ENCODE peak calls at places on chromosomes 12 and 14, in four cellular contexts. One of them, this sample, is unnamed.

GRCh38 chr14:65373671-65374039 is 38.9 kb upstream of the FUT8 start:
- DNase-seq in tibial artery: no peak
- DNase-seq in IMR-90: no peak
- DNase-seq in naive thymus-derived CD8-positive, alpha-beta T cell: no peak
- DNase-seq in this sample: no peak

GRCh38 chr12:55642275-55643068 is 5.8 kb downstream of the OR10P1 start:
- DNase-seq in IMR-90: no peak
- DNase-seq in tibial artery: no peak
- DNase-seq in naive thymus-derived CD8-positive, alpha-beta T cell: no peak
- DNase-seq in this sample: no peak

GRCh38 chr14:104091061-104091926 is 5.8 kb downstream of the ASPG start:
- DNase-seq in IMR-90: no peak
- DNase-seq in naive thymus-derived CD8-positive, alpha-beta T cell: no peak
- DNase-seq in tibial artery: no peak
- DNase-seq in this sample: no peak

GRCh38 chr14:38442208-38442607 is 186.3 kb upstream of the CLEC14A start:
- DNase-seq in IMR-90: no peak
- DNase-seq in tibial artery: no peak
- DNase-seq in naive thymus-derived CD8-positive, alpha-beta T cell: no peak
- DNase-seq in this sample: no peak

GRCh38 chr12:102474438-102475064 is 5.8 kb downstream of the IGF1 start:
- DNase-seq in tibial artery: no peak
- DNase-seq in IMR-90: peak; percentile 62
- DNase-seq in naive thymus-derived CD8-positive, alpha-beta T cell: no peak
- DNase-seq in this sample: no peak

GRCh38 chr12:19018302-19018980 is 111.1 kb upstream of the PLEKHA5 start:
- DNase-seq in IMR-90: peak; percentile 90
- DNase-seq in tibial artery: no peak
- DNase-seq in naive thymus-derived CD8-positive, alpha-beta T cell: no peak
- DNase-seq in this sample: no peak

GRCh38 chr14:68341765-68342212 is 451.1 kb downstream of the ZFP36L1 start:
- DNase-seq in IMR-90: no peak
- DNase-seq in tibial artery: no peak
- DNase-seq in naive thymus-derived CD8-positive, alpha-beta T cell: no peak
- DNase-seq in this sample: no peak

GRCh38 chr14:42335918-42336317 is 729.2 kb downstream of the LRFN5 start:
- DNase-seq in tibial artery: no peak
- DNase-seq in naive thymus-derived CD8-positive, alpha-beta T cell: no peak
- DNase-seq in IMR-90: no peak
- DNase-seq in this sample: no peak

GRCh38 chr14:99205086-99205688 is 66.8 kb downstream of the BCL11B start:
- DNase-seq in naive thymus-derived CD8-positive, alpha-beta T cell: no peak
- DNase-seq in IMR-90: no peak
- DNase-seq in tibial artery: no peak
- DNase-seq in this sample: no peak

GRCh38 chr14:89198544-89199329 is 218.3 kb downstream of the FOXN3 start:
- DNase-seq in naive thymus-derived CD8-positive, alpha-beta T cell: no peak
- DNase-seq in tibial artery: no peak
- DNase-seq in IMR-90: peak; percentile 41
- DNase-seq in this sample: no peak

GRCh38 chr12:103751171-103751570 is 89.9 kb downstream of the NT5DC3 start:
- DNase-seq in tibial artery: no peak
- DNase-seq in naive thymus-derived CD8-positive, alpha-beta T cell: no peak
- DNase-seq in IMR-90: no peak
- DNase-seq in this sample: no peak

GRCh38 chr14:46580941-46581671 is 70.5 kb downstream of the RPL10L start:
- DNase-seq in tibial artery: no peak
- DNase-seq in naive thymus-derived CD8-positive, alpha-beta T cell: no peak
- DNase-seq in IMR-90: no peak
- DNase-seq in this sample: no peak

GRCh38 chr12:1630081-1630826 is 1.2 kb downstream of the WNT5B start:
- DNase-seq in tibial artery: peak; percentile 75
- DNase-seq in IMR-90: no peak
- DNase-seq in naive thymus-derived CD8-positive, alpha-beta T cell: no peak
- DNase-seq in this sample: no peak

GRCh38 chr14:76644875-76645518 is 116.3 kb upstream of the VASH1 start:
- DNase-seq in IMR-90: peak; percentile 12
- DNase-seq in naive thymus-derived CD8-positive, alpha-beta T cell: no peak
- DNase-seq in tibial artery: no peak
- DNase-seq in this sample: no peak

GRCh38 chr12:53102883-53103807 is at the start of gene SOAT2:
- DNase-seq in tibial artery: no peak
- DNase-seq in IMR-90: no peak
- DNase-seq in naive thymus-derived CD8-positive, alpha-beta T cell: peak; percentile 56
- DNase-seq in this sample: peak; percentile 58

GRCh38 chr14:35533357-35534129 is 421 bp upstream of the INSM2 start:
- DNase-seq in IMR-90: peak; percentile 34
- DNase-seq in tibial artery: no peak
- DNase-seq in naive thymus-derived CD8-positive, alpha-beta T cell: peak; percentile 19
- DNase-seq in this sample: peak; percentile 16

GRCh38 chr12:26728205-26729050 is 104.6 kb downstream of the ITPR2 start:
- DNase-seq in tibial artery: no peak
- DNase-seq in IMR-90: no peak
- DNase-seq in naive thymus-derived CD8-positive, alpha-beta T cell: no peak
- DNase-seq in this sample: no peak

GRCh38 chr12:119748512-119748911 is 80.6 kb downstream of the PRKAB1 start:
- DNase-seq in naive thymus-derived CD8-positive, alpha-beta T cell: no peak
- DNase-seq in tibial artery: no peak
- DNase-seq in IMR-90: no peak
- DNase-seq in this sample: no peak

GRCh38 chr12:96882862-96883261 is 24.2 kb upstream of the NEDD1 start:
- DNase-seq in tibial artery: no peak
- DNase-seq in IMR-90: peak; percentile 94
- DNase-seq in naive thymus-derived CD8-positive, alpha-beta T cell: no peak
- DNase-seq in this sample: no peak

GRCh38 chr12:68222336-68222735 is 3.3 kb downstream of the IL26 start:
- DNase-seq in tibial artery: no peak
- DNase-seq in IMR-90: peak; percentile 58
- DNase-seq in naive thymus-derived CD8-positive, alpha-beta T cell: no peak
- DNase-seq in this sample: no peak

GRCh38 chr12:10182662-10183061 is 3.8 kb downstream of the TMEM52B start:
- DNase-seq in naive thymus-derived CD8-positive, alpha-beta T cell: no peak
- DNase-seq in IMR-90: peak; percentile 92
- DNase-seq in tibial artery: no peak
- DNase-seq in this sample: no peak

GRCh38 chr12:6852651-6853354 is 853 bp downstream of the USP5 start:
- DNase-seq in naive thymus-derived CD8-positive, alpha-beta T cell: no peak
- DNase-seq in IMR-90: peak; percentile 79
- DNase-seq in tibial artery: peak; percentile 89
- DNase-seq in this sample: peak; percentile 85